ENCODE peak calls at places on chromosomes 16 and 17, in five cellular contexts. U, B, D, I and A are unnamed samples.

GRCh38 chr16:5490499-5490898 is 392.9 kb upstream of the EEF2KMT start:
- DNase-seq in D (no peak), I (peak), B (no peak), U (no peak), A (no peak)

GRCh38 chr17:10683853-10684252 is 13.5 kb downstream of the SCO1 start:
- DNase-seq in D (no peak), B (no peak), U (no peak), I (peak), A (no peak)

GRCh38 chr17:1630662-1631061 is 2.0 kb upstream of the SLC43A2 start:
- DNase-seq in B (no peak), I (no peak), U (no peak), D (no peak), A (no peak)

GRCh38 chr17:79850571-79851460 is 11.6 kb upstream of the CBX4 start:
- DNase-seq in B (no peak), I (no peak), U (no peak), D (no peak), A (no peak)

GRCh38 chr17:80786470-80786869 is 205.2 kb upstream of the CHMP6 start:
- DNase-seq in B (no peak), D (no peak), I (no peak), U (peak), A (no peak)

GRCh38 chr17:34771891-34772290 is 189.4 kb downstream of the CCT6B start:
- DNase-seq in B (no peak), D (no peak), U (no peak), I (no peak), A (no peak)

GRCh38 chr17:1957037-1957436 is 68.1 kb downstream of the RTN4RL1 start:
- DNase-seq in D (no peak), I (no peak), B (no peak), U (no peak), A (no peak)

GRCh38 chr17:1067282-1067956 is 70.5 kb downstream of the TIMM22 start:
- DNase-seq in D (no peak), B (no peak), I (no peak), U (no peak), A (no peak)

GRCh38 chr17:62017912-62018311 is 47.2 kb downstream of the MED13 start:
- DNase-seq in I (no peak), U (no peak), D (no peak), B (no peak), A (no peak)

GRCh38 chr17:40323731-40324650 is 15.0 kb downstream of the RARA start:
- DNase-seq in I (no peak), B (no peak), U (peak), D (no peak), A (no peak)

GRCh38 chr17:8631554-8631877 is 991 bp upstream of the MYH10 start:
- DNase-seq in I (no peak), U (no peak), B (no peak), D (no peak), A (no peak)

GRCh38 chr16:49638696-49639629 is 216.9 kb downstream of the ZNF423 start:
- DNase-seq in U (no peak), D (no peak), B (no peak), I (peak), A (no peak)

GRCh38 chr16:31734265-31734664 is 139.3 kb upstream of the ZNF267 start:
- DNase-seq in B (no peak), D (no peak), I (no peak), U (no peak), A (no peak)

GRCh38 chr17:65163990-65164495 is 26.9 kb downstream of the RGS9 start:
- DNase-seq in I (no peak), D (no peak), B (no peak), U (no peak), A (no peak)

GRCh38 chr17:65198653-65199382 is 61.6 kb downstream of the RGS9 start:
- DNase-seq in U (no peak), D (no peak), B (peak), I (peak), A (no peak)

GRCh38 chr17:73609078-73609477 is 35.2 kb downstream of the SDK2 start:
- DNase-seq in D (no peak), U (no peak), B (no peak), I (no peak), A (no peak)

DNA sequence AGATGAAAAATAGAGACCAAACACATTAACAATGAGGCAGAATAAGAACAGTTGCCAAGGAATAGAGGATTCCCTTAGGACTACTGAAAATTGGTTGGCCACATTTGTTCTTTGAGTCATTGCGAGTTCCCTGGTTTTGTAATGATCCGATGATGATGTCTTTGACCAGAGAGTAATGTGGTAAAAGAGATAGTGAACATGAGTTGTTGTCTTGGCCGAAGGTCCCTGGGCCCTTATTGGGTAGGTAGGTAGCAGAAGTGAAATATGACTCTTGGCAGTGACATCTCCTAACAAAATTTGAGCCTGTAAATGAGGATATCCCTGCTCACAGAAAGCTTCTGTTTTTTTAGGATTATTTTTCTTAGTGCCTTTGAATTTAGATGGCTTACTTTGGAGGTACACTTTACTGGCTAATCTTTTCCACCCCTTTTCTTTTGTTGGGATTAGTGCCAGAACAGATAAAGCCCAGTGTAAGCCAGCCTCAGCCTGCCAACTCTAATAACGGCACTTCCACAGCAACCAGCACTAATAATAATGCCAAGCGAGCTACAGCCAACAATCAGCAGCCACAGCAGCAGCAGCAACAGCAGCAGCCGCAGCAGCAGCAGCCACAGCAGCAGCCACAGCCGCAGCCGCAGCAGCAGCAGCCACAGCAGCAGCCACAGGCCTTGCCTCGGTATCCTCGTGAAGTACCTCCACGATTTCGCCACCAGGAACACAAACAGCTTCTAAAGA is 47.2 kb downstream of the TNRC6A start:
- DNase-seq in B (no peak), I (no peak), D (no peak), U (no peak), A (no peak)
- H3K27ac ChIP-seq in B (no peak), I (peak), D (peak), U (peak), A (peak)

GRCh38 chr16:25031132-25031440 is 15.9 kb upstream of the ARHGAP17 start:
- DNase-seq in B (no peak), U (no peak), I (no peak), D (no peak), A (no peak)
- H3K27ac ChIP-seq in B (peak), U (no peak), I (no peak), D (no peak), A (no peak)

GRCh38 chr16:57297856-57298255 is 13.4 kb upstream of the PLLP start:
- DNase-seq in D (no peak), I (no peak), U (no peak), B (no peak), A (no peak)
- H3K27ac ChIP-seq in D (no peak), I (no peak), U (no peak), B (no peak), A (no peak)

GRCh38 chr17:46771601-46772012 is 46.9 kb downstream of the WNT3 start:
- DNase-seq in U (no peak), I (peak), B (no peak), D (no peak), A (no peak)

GRCh38 chr17:46770818-46771600 is 47.5 kb downstream of the WNT3 start:
- DNase-seq in I (peak), D (no peak), B (no peak), U (peak), A (peak)

GRCh38 chr17:46768540-46768870 is 50.0 kb downstream of the WNT3 start:
- DNase-seq in I (no peak), B (no peak), D (no peak), U (peak), A (no peak)

GRCh38 chr17:46770439-46770817 is 48.1 kb downstream of the WNT3 start:
- DNase-seq in I (no peak), D (no peak), U (no peak), B (no peak), A (no peak)

DNA sequence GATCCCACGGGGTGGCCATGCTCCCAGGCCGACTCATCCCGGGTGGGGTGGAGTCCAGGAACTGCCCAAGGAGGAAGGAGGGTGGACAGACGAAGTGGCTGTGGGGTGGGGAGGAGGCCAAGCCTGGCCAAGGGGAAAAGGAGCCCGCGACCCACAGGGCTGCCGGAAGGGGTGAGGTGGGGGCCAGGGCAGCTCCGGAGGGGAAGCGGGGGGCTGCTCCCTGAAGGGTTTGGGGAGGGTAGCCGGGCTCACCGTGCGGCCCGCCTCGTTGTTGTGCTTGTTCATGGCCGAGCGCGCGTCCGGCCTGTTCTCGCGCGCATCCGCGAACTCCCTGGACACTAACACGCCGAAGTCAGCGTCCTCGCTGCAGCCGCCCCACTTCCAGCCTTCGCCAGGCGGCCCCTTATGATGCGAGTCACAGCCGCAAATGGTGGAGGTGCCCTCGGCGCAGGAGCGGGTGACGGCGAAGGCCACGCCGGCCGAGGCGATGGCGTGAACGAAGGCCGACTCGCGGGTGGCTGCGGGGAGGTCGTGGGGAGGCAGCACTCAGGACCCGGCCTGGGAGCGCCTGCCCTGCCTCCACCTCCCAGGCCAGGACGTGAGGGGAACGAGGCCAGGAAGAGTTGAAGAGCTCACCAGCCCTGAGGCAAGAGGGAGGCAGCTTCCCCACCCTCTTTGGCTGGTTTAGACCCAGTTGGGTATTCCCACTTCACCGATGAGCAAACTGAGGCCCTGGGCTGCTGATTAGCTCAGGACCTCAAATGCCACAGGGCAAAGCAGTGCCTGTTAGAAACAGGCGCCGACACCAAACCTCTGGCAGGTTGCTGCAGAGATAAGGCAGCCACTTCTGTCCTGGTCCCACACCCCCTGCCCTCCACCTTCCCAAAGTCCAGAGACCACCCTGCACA is 48.7 kb downstream of the WNT3 start:
- DNase-seq in B (no peak), I (no peak), U (peak), D (no peak), A (no peak)
- H3K27ac ChIP-seq in B (no peak), I (no peak), U (no peak), D (no peak), A (no peak)

GRCh38 chr17:27497696-27498095 is 41.4 kb downstream of the KSR1 start:
- DNase-seq in I (no peak), U (no peak), D (no peak), B (no peak), A (no peak)
- H3K27ac ChIP-seq in I (no peak), U (no peak), D (no peak), B (no peak), A (no peak)